ENCODE peak calls at places on chromosome X, in ten cellular contexts. U, T, B, N, K, G, W, X, C and S are unnamed samples.

GRCh38 chrX:132634521-132634920 is 145.7 kb upstream of the MBNL3 start:
- DNase-seq in U (no peak), T (no peak), B (no peak), N (no peak), K (no peak), G (no peak), W (no peak), X (no peak), C (no peak), S (no peak)

GRCh38 chrX:104564921-104565703 is 887 bp upstream of the IL1RAPL2 start:
- DNase-seq in U (no peak), T (no peak), B (no peak), N (no peak), K (no peak), G (no peak), W (no peak), X (no peak), C (no peak), S (no peak)

GRCh38 chrX:30865020-30865419 is 24.0 kb downstream of the TAB3 start:
- DNase-seq in U (peak), T (no peak), B (no peak), N (peak), K (no peak), G (peak), W (peak), X (no peak), C (no peak), S (no peak)

GRCh38 chrX:110454336-110454735 is 95.7 kb downstream of the RTL9 start:
- DNase-seq in U (no peak), T (no peak), B (no peak), N (no peak), K (no peak), G (no peak), W (no peak), X (no peak), C (no peak), S (no peak)

GRCh38 chrX:129678176-129678880 is 23.6 kb upstream of the APLN start:
- DNase-seq in U (peak), T (no peak), B (no peak), N (no peak), K (peak), G (no peak), W (no peak), X (no peak), C (peak), S (no peak)

GRCh38 chrX:103533428-103534216 is 14.3 kb upstream of the RAB40A start:
- DNase-seq in U (peak), T (peak), B (peak), N (peak), K (peak), G (peak), W (peak), X (no peak), C (peak), S (peak)

GRCh38 chrX:57918750-57919436 is 8.6 kb upstream of the ZXDA start:
- DNase-seq in U (peak), T (no peak), B (no peak), N (peak), K (peak), G (peak), W (no peak), X (no peak), C (peak), S (peak)

GRCh38 chrX:31112226-31112999 is 40.6 kb upstream of the FTHL17 start:
- DNase-seq in U (no peak), T (no peak), B (no peak), N (no peak), K (no peak), G (no peak), W (no peak), X (no peak), C (no peak), S (no peak)

GRCh38 chrX:38192007-38192625 is 28.6 kb downstream of the SRPX start:
- DNase-seq in U (peak), T (no peak), B (peak), N (peak), K (no peak), G (peak), W (peak), X (no peak), C (no peak), S (peak)

GRCh38 chrX:69229436-69229835 is 64.2 kb upstream of the PJA1 start:
- DNase-seq in U (peak), T (peak), B (no peak), N (no peak), K (peak), G (peak), W (no peak), X (peak), C (no peak), S (peak)

GRCh38 chrX:1139101-1139500 is 73.3 kb downstream of the CRLF2 start:
- DNase-seq in U (no peak), T (no peak), B (no peak), N (peak), K (no peak), G (no peak), W (no peak), X (no peak), C (no peak), S (no peak)

GRCh38 chrX:69074726-69075125 is 90.5 kb downstream of the PJA1 start:
- DNase-seq in U (no peak), T (no peak), B (no peak), N (no peak), K (no peak), G (no peak), W (no peak), X (no peak), C (no peak), S (no peak)

GRCh38 chrX:29435396-29435795 is 780.0 kb upstream of the MAGEB2 start:
- DNase-seq in U (peak), T (no peak), B (no peak), N (no peak), K (no peak), G (peak), W (no peak), X (no peak), C (no peak), S (peak)

GRCh38 chrX:119690921-119691716 is 1.8 kb downstream of the SEPTIN6 start:
- DNase-seq in U (no peak), T (peak), B (no peak), N (no peak), K (no peak), G (no peak), W (peak), X (no peak), C (no peak), S (peak)

GRCh38 chrX:75784689-75785491 is at the start of gene MAGEE2:
- DNase-seq in U (no peak), T (no peak), B (no peak), N (no peak), K (peak), G (no peak), W (no peak), X (no peak), C (peak), S (no peak)

GRCh38 chrX:13190051-13190450 is 129.8 kb downstream of the ATXN3L start:
- DNase-seq in U (peak), T (no peak), B (no peak), N (no peak), K (no peak), G (no peak), W (no peak), X (no peak), C (no peak), S (no peak)

GRCh38 chrX:119516157-119516702 is 48.0 kb downstream of the SLC25A5 start:
- DNase-seq in U (peak), T (peak), B (no peak), N (peak), K (no peak), G (peak), W (peak), X (no peak), C (no peak), S (peak)

GRCh38 chrX:136525738-136526606 is 6.0 kb upstream of the VGLL1 start:
- DNase-seq in U (peak), T (peak), B (peak), N (no peak), K (peak), G (peak), W (no peak), X (peak), C (peak), S (peak)

GRCh38 chrX:16978193-16978984 is 31.9 kb downstream of the REPS2 start:
- DNase-seq in U (no peak), T (no peak), B (no peak), N (no peak), K (no peak), G (no peak), W (no peak), X (no peak), C (no peak), S (peak)

GRCh38 chrX:20863649-20864048 is 510.6 kb upstream of the CNKSR2 start:
- DNase-seq in U (no peak), T (no peak), B (no peak), N (no peak), K (no peak), G (no peak), W (no peak), X (no peak), C (no peak), S (no peak)

GRCh38 chrX:56382278-56382677 is 150.1 kb downstream of the KLF8 start:
- DNase-seq in U (no peak), T (no peak), B (no peak), N (no peak), K (no peak), G (no peak), W (no peak), X (no peak), C (no peak), S (no peak)

GRCh38 chrX:66042307-66043077 is 2.6 kb upstream of the VSIG4 start:
- DNase-seq in U (no peak), T (no peak), B (no peak), N (no peak), K (no peak), G (no peak), W (no peak), X (no peak), C (no peak), S (no peak)

GRCh38 chrX:27619459-27619858 is 29.3 kb downstream of the DCAF8L2 start:
- DNase-seq in U (no peak), T (no peak), B (no peak), N (no peak), K (no peak), G (no peak), W (no peak), X (no peak), C (no peak), S (no peak)

GRCh38 chrX:65451663-65452062 is 82.9 kb downstream of the LAS1L start:
- DNase-seq in U (peak), T (peak), B (no peak), N (peak), K (no peak), G (peak), W (peak), X (peak), C (no peak), S (peak)

GRCh38 chrX:118066867-118067515 is 49.6 kb downstream of the KLHL13 start:
- DNase-seq in U (peak), T (no peak), B (no peak), N (no peak), K (no peak), G (no peak), W (no peak), X (no peak), C (no peak), S (no peak)

GRCh38 chrX:105221374-105221773 is 880 bp upstream of the TEX13A start:
- DNase-seq in U (peak), T (no peak), B (no peak), N (no peak), K (no peak), G (no peak), W (no peak), X (no peak), C (no peak), S (no peak)

GRCh38 chrX:101078716-101079115 is at the start of gene TMEM35A:
- DNase-seq in U (no peak), T (peak), B (no peak), N (peak), K (no peak), G (peak), W (no peak), X (no peak), C (no peak), S (no peak)

GRCh38 chrX:26651755-26652154 is 435.8 kb downstream of the MAGEB5 start:
- DNase-seq in U (peak), T (no peak), B (no peak), N (no peak), K (no peak), G (peak), W (no peak), X (no peak), C (no peak), S (no peak)

GRCh38 chrX:124086411-124086810 is 124.9 kb downstream of the STAG2 start:
- DNase-seq in U (no peak), T (no peak), B (no peak), N (no peak), K (no peak), G (no peak), W (no peak), X (no peak), C (no peak), S (no peak)

DNA sequence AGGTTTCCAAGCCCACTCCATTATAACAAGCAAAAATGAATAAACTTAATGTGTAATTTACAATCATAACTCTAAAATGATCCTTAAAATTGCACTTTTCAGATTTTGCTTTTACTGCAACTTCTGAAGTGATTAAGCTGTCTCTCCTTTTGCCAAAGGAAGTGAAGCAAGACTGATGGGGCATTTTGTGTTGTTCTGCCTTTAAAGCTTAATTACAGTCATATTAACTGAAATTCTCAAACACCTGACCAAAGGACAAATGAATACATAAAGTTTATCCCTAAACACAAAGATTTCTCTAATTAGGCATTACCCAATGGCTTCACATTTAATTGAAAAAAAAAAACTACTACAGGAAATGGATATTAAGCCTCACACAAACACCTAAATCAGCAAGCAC is 101.8 kb downstream of the ATP11C start:
- DNase-seq in U (no peak), T (no peak), B (no peak), N (no peak), K (no peak), G (no peak), W (no peak), X (no peak), C (no peak), S (no peak)
- H3K4me3 ChIP-seq in U (no peak), T (no peak), B (no peak), N (peak), K (no peak), G (no peak), W (no peak), X (no peak), C (no peak), S (no peak)

DNA sequence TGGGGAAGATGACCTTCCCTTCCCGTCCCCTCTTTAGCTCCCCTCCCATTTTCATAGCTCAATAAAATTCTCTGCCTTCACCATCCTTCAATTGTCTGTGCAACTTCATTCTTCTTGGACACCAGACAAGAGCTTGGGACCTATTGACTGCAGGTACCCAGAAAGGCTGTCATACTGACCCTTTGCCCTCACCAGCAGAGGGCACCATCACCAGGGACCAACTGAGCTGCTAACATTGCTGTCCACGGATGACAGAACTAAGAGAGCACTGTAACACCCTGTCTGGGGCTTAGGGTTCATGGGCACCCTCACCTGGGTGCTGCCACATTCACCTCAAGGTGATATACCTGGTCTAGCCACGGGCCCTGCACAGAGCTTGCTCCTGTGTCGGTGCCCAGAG is 141.3 kb upstream of the VCX3B start:
- DNase-seq in U (peak), T (no peak), B (no peak), N (peak), K (no peak), G (no peak), W (no peak), X (no peak), C (no peak), S (no peak)
- TF ChIP-seq CTCF in U (peak), T (peak), B (no peak), N (peak), K (no peak), G (no peak), W (no peak), X (peak), C (no peak), S (no peak)

DNA sequence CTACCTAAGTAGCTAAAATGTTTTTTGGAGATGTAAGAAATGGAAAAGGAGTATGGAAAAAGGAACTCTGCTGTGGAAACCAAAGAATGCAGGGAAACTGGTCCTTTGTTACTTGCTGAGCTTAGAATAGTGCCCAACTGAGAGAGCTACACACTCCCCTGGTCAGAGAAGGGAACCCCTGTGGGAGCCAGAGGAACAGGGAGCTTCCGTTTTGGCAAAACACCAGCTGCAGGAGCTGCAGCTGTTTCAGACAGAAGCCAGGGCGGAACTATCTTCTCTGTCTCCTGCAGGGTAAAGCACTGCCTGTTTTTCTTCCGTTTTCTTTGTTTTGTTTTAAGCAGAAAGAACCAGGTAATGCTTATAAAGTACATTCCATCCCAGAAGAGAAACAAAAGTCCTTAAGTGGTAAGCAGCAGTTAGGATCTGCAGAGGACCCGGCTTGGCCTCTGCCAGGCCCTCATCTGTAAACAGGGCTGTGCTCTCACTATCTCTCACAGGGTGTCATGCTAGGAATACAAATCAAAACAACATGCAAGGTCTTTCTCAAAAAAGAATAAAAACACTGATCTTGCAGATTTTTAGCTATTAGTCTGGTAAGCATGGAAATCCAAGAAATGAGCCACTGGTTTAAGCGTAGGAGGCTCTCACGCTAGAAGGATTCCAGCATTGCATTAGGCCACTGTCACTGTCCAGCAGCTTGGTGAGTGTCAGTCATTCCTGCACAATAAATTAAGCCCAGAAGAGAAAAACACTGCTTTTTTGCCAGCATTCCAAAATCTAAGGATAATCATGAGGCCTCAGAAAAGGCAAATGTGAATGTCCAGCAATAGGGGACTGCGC is 76.1 kb downstream of the CHST7 start:
- DNase-seq in U (no peak), T (no peak), B (peak), N (peak), K (peak), G (peak), W (no peak), X (no peak), C (peak), S (peak)
- H3K4me3 ChIP-seq in U (no peak), T (no peak), B (no peak), N (no peak), K (no peak), G (no peak), W (no peak), X (no peak), C (peak), S (no peak)

DNA sequence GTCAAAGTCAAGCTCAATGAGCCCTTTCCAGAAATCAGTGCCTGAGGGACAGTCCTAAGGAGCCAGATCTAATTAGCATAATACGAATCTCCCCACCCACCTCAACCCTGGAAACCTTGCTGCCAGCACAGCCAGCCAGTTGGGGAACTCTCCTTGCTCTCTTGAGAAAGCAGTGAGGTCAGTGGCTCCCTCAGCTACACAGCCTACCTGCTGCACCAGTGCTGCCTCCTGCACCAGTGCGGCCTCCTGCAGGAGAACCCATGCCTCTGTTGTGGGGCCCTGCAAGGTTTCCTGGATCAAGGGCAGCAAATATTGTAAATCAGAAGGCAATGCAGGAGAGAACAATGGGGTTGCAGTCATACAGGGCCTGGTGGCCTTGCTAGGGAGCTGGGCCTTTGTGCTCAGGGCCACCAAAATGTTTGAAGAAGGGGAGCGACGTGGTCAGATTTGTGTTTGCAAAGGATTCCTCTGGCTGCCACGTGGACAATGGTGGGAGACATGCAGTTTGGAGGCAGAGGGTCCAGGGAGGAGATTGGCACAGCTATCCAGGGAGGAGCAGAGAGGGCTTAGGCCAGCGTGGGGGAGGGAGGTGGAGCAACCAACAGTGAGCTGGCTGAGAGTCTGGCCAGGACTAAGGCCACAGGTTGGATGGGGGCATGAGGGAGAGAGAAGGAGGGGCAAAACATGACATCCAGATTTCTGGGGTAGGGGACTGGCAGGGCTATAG is 124.3 kb upstream of the MAMLD1 start:
- DNase-seq in U (no peak), T (no peak), B (no peak), N (peak), K (no peak), G (no peak), W (no peak), X (no peak), C (no peak), S (no peak)
- TF ChIP-seq CTCF in U (no peak), T (no peak), B (no peak), N (no peak), K (no peak), G (no peak), W (no peak), X (no peak), C (no peak), S (no peak)

DNA sequence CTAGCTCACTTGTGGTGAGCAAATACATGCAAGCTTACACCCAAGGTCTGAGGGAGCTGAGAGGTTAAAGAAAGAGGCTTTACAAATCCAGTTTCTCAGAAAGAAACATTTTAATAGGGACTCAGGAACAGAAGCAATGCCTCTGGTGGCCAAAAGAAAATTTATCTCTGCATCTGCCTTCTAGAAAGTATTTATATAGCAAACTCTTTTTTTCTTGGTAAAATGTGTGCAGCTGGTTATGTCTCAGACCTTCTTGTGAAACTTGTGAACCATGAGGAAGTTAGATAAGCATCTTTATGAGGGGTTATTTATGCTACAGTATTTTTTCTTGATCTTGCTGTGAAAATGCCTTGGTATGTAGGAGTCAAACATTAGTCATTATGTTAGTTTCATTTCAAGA is 48.5 kb upstream of the CYSLTR1 start:
- DNase-seq in U (peak), T (no peak), B (no peak), N (no peak), K (no peak), G (no peak), W (no peak), X (no peak), C (no peak), S (peak)
- H3K4me3 ChIP-seq in U (no peak), T (no peak), B (no peak), N (no peak), K (no peak), G (no peak), W (no peak), X (no peak), C (no peak), S (no peak)